ENCODE peak calls at places on chromosomes 11 and 22, in ten cellular contexts. S, B, K, O, F, Q, W, U, R and C are unnamed samples.

GRCh38 chr22:21457023-21457787 is 10.0 kb upstream of the TMEM191C start:
- DNase-seq in S (no peak), B (no peak), K (no peak), O (peak; percentile 49), F (no peak), Q (no peak), W (no peak), U (no peak), R (no peak), C (no peak)

GRCh38 chr11:1569251-1569780 is 2.8 kb downstream of the DUSP8 start:
- DNase-seq in S (no peak), B (no peak), K (no peak), O (no peak), F (peak; percentile 23), Q (no peak), W (no peak), U (no peak), R (no peak), C (no peak)

GRCh38 chr11:64305691-64306562 is 603 bp downstream of the ESRRA start:
- DNase-seq in S (peak; percentile 46), B (no peak), K (peak; percentile 69), O (peak; percentile 92), F (peak; percentile 86), Q (peak; percentile 58), W (peak; percentile 42), U (peak; percentile 73), R (peak; percentile 76), C (no peak)

GRCh38 chr11:108838804-108839128 is 173.9 kb downstream of the DDX10 start:
- DNase-seq in S (no peak), B (no peak), K (no peak), O (no peak), F (no peak), Q (no peak), W (no peak), U (no peak), R (no peak), C (no peak)

GRCh38 chr11:57213282-57214086 is 23.6 kb downstream of the APLNR start:
- DNase-seq in S (peak; percentile 60), B (no peak), K (no peak), O (no peak), F (no peak), Q (peak; percentile 81), W (no peak), U (no peak), R (no peak), C (no peak)

GRCh38 chr11:6635082-6635932 is 16.1 kb upstream of the TPP1 start:
- DNase-seq in S (peak; percentile 81), B (no peak), K (no peak), O (no peak), F (peak; percentile 64), Q (no peak), W (peak; percentile 42), U (peak; percentile 58), R (no peak), C (peak; percentile 61)

GRCh38 chr22:19959043-19959586 is 17.5 kb upstream of the TXNRD2 start:
- DNase-seq in S (peak; percentile 72), B (no peak), K (no peak), O (no peak), F (peak; percentile 34), Q (peak; percentile 94), W (no peak), U (peak; percentile 83), R (no peak), C (peak; percentile 26)

GRCh38 chr11:5737672-5738071 is 1.4 kb downstream of the OR56B1 start:
- DNase-seq in S (no peak), B (no peak), K (no peak), O (no peak), F (no peak), Q (no peak), W (no peak), U (no peak), R (no peak), C (no peak)

GRCh38 chr11:16818284-16818683 is 79.8 kb downstream of the C11orf58 start:
- DNase-seq in S (no peak), B (no peak), K (no peak), O (no peak), F (no peak), Q (no peak), W (no peak), U (no peak), R (no peak), C (no peak)

GRCh38 chr11:115926090-115926489 is 421.9 kb upstream of the CADM1 start:
- DNase-seq in S (no peak), B (no peak), K (no peak), O (no peak), F (no peak), Q (no peak), W (no peak), U (no peak), R (no peak), C (no peak)

GRCh38 chr11:73326929-73327811 is 19.1 kb downstream of the ARHGEF17 start:
- DNase-seq in S (peak; percentile 57), B (no peak), K (no peak), O (no peak), F (peak; percentile 34), Q (no peak), W (no peak), U (no peak), R (no peak), C (no peak)

GRCh38 chr22:43992331-43992821 is 31.7 kb upstream of the PARVB start:
- DNase-seq in S (peak; percentile 17), B (peak; percentile 88), K (no peak), O (no peak), F (no peak), Q (no peak), W (no peak), U (no peak), R (no peak), C (no peak)

GRCh38 chr11:294795-295194 is 4.5 kb downstream of the IFITM5 start:
- DNase-seq in S (no peak), B (no peak), K (no peak), O (no peak), F (no peak), Q (no peak), W (no peak), U (peak; percentile 11), R (peak; percentile 1), C (no peak)

GRCh38 chr11:20058749-20059458 is 101.4 kb downstream of the DBX1 start:
- DNase-seq in S (no peak), B (no peak), K (no peak), O (no peak), F (no peak), Q (no peak), W (no peak), U (no peak), R (no peak), C (no peak)

GRCh38 chr11:47144541-47144940 is 32.1 kb downstream of the ARFGAP2 start:
- DNase-seq in S (no peak), B (no peak), K (no peak), O (no peak), F (no peak), Q (no peak), W (no peak), U (no peak), R (no peak), C (no peak)

GRCh38 chr11:102172127-102172848 is 62.0 kb downstream of the YAP1 start:
- DNase-seq in S (peak; percentile 75), B (no peak), K (no peak), O (no peak), F (no peak), Q (no peak), W (no peak), U (no peak), R (no peak), C (no peak)

GRCh38 chr11:72373163-72373562 is 61.2 kb downstream of the CLPB start:
- DNase-seq in S (no peak), B (no peak), K (no peak), O (no peak), F (peak; percentile 97), Q (no peak), W (no peak), U (no peak), R (no peak), C (no peak)

GRCh38 chr11:115304774-115305472 is 199.3 kb downstream of the CADM1 start:
- DNase-seq in S (no peak), B (no peak), K (no peak), O (no peak), F (peak; percentile 76), Q (no peak), W (no peak), U (no peak), R (no peak), C (no peak)

GRCh38 chr11:128759597-128759996 is 65.7 kb downstream of the FLI1 start:
- DNase-seq in S (peak; percentile 57), B (no peak), K (no peak), O (no peak), F (no peak), Q (no peak), W (no peak), U (no peak), R (no peak), C (no peak)

GRCh38 chr11:44949160-44950035 is 1.3 kb downstream of the TP53I11 start:
- DNase-seq in S (peak; percentile 62), B (no peak), K (no peak), O (peak; percentile 61), F (peak; percentile 75), Q (peak; percentile 71), W (no peak), U (peak; percentile 44), R (peak; percentile 28), C (no peak)

GRCh38 chr22:36874309-36874696 is 13.5 kb downstream of the NCF4 start:
- DNase-seq in S (no peak), B (no peak), K (no peak), O (no peak), F (no peak), Q (no peak), W (no peak), U (no peak), R (no peak), C (no peak)

GRCh38 chr11:106063009-106063408 is 14.1 kb downstream of the KBTBD3 start:
- DNase-seq in S (no peak), B (no peak), K (no peak), O (no peak), F (no peak), Q (no peak), W (no peak), U (no peak), R (no peak), C (no peak)

GRCh38 chr11:2987881-2988280 is 4.2 kb downstream of the NAP1L4 start:
- DNase-seq in S (no peak), B (no peak), K (no peak), O (peak; percentile 77), F (no peak), Q (no peak), W (no peak), U (no peak), R (peak; percentile 26), C (no peak)

GRCh38 chr22:21445437-21446127 is 21.6 kb upstream of the TMEM191C start:
- DNase-seq in S (no peak), B (peak; percentile 74), K (no peak), O (peak; percentile 32), F (no peak), Q (no peak), W (no peak), U (peak; percentile 10), R (no peak), C (no peak)

GRCh38 chr11:24496728-24497396 is at the start of gene LUZP2:
- DNase-seq in S (peak; percentile 27), B (peak; percentile 73), K (no peak), O (no peak), F (peak; percentile 93), Q (peak; percentile 69), W (peak; percentile 41), U (peak; percentile 6), R (no peak), C (peak; percentile 59)